ENCODE peak calls at places on chromosomes 6 and 20, in five cellular contexts. F is A172, G is GM23338, T is cardiac fibroblast, C is suprapubic skin. Z is an unnamed sample.

GRCh38 chr20:48153523-48153922 is 368.2 kb upstream of the SULF2 start:
- DNase-seq in F (no peak), G (peak), T (no peak), C (no peak), Z (peak)

GRCh38 chr6:3740551-3741476 is 10.7 kb downstream of the PXDC1 start:
- DNase-seq in F (no peak), G (no peak), T (no peak), C (no peak), Z (no peak)

GRCh38 chr6:43669050-43669921 is 18.3 kb downstream of the MRPS18A start:
- DNase-seq in F (no peak), G (peak), T (peak), C (no peak), Z (peak)

GRCh38 chr20:35652641-35653429 is 11.9 kb downstream of the CPNE1 start:
- DNase-seq in F (no peak), G (peak), T (no peak), C (no peak), Z (no peak)

GRCh38 chr6:37022135-37022863 is 16.8 kb downstream of the FGD2 start:
- DNase-seq in F (no peak), G (no peak), T (no peak), C (peak), Z (no peak)

GRCh38 chr6:15301179-15302006 is 55.5 kb downstream of the JARID2 start:
- DNase-seq in F (no peak), G (no peak), T (no peak), C (no peak), Z (no peak)

GRCh38 chr20:56343861-56344381 is 14.9 kb upstream of the FAM210B start:
- DNase-seq in F (no peak), G (peak), T (peak), C (no peak), Z (peak)

GRCh38 chr20:16286601-16287000 is 286.6 kb downstream of the KIF16B start:
- DNase-seq in F (no peak), G (no peak), T (no peak), C (no peak), Z (no peak)

GRCh38 chr20:51763965-51764602 is 4.1 kb downstream of the ATP9A start:
- DNase-seq in F (no peak), G (peak), T (peak), C (no peak), Z (peak)

GRCh38 chr20:22418738-22419137 is 165.6 kb downstream of the FOXA2 start:
- DNase-seq in F (no peak), G (no peak), T (no peak), C (no peak), Z (no peak)

GRCh38 chr20:445514-446336 is 16.6 kb downstream of the TBC1D20 start:
- DNase-seq in F (no peak), G (no peak), T (no peak), C (no peak), Z (no peak)

GRCh38 chr6:29731281-29731680 is 8.0 kb downstream of the HLA-F start:
- DNase-seq in F (no peak), G (no peak), T (no peak), C (no peak), Z (no peak)